ENCODE peak calls at places on chromosomes 2 and 18, in eight cellular contexts. J is osteoblast; F is AG04450; Z is activated CD4-positive, alpha-beta T cell treated with anti-CD3 and anti-CD28 coated beads for 24 hours; A is GM10248; T is body of pancreas; M is adrenal gland; U is fibroblast of villous mesenchyme. C is an unnamed sample.

GRCh38 chr18:36376361-36376760 is 78.8 kb downstream of the FHOD3 start:
- DNase-seq in U (no peak), F (no peak), A (no peak), T (no peak), Z (no peak), J (peak), M (peak), C (no peak)

GRCh38 chr2:86251840-86252266 is 52.6 kb downstream of the MRPL35 start:
- DNase-seq in M (peak), Z (no peak), A (no peak), T (peak), U (no peak), J (no peak), F (no peak), C (no peak)

GRCh38 chr2:60212174-60212945 is 341.1 kb downstream of the BCL11A start:
- DNase-seq in A (no peak), J (no peak), T (no peak), Z (no peak), F (no peak), U (no peak), M (no peak), C (no peak)

GRCh38 chr2:67917332-67918054 is 145.3 kb downstream of the C1D start:
- DNase-seq in U (peak), M (no peak), T (no peak), Z (no peak), A (no peak), F (peak), J (peak), C (no peak)

GRCh38 chr2:72129676-72130340 is 17.9 kb downstream of the CYP26B1 start:
- DNase-seq in T (peak), A (no peak), Z (no peak), U (no peak), F (no peak), M (no peak), J (peak), C (no peak)

GRCh38 chr2:141498561-141498960 is 632.3 kb downstream of the LRP1B start:
- DNase-seq in F (no peak), Z (no peak), T (no peak), A (no peak), U (no peak), J (no peak), M (no peak), C (no peak)

GRCh38 chr18:22170421-22171262 is 1.3 kb downstream of the GATA6 start:
- DNase-seq in U (peak), Z (no peak), T (peak), J (peak), F (peak), M (peak), A (no peak), C (peak)

GRCh38 chr2:70828115-70828514 is 7.5 kb downstream of the CD207 start:
- DNase-seq in A (no peak), T (no peak), Z (no peak), M (no peak), U (no peak), F (no peak), J (peak), C (no peak)

GRCh38 chr2:38218995-38219394 is 143.0 kb upstream of the CYP1B1 start:
- DNase-seq in T (no peak), F (no peak), M (no peak), Z (no peak), U (no peak), J (no peak), A (no peak), C (no peak)

GRCh38 chr2:217947341-217948316 is 55.2 kb downstream of the TNS1 start:
- DNase-seq in Z (no peak), F (no peak), M (no peak), J (peak), T (no peak), U (no peak), A (no peak), C (no peak)

GRCh38 chr2:127007652-127008051 is 99.3 kb downstream of the BIN1 start:
- DNase-seq in T (no peak), J (peak), F (peak), M (no peak), A (no peak), Z (no peak), U (peak), C (no peak)

GRCh38 chr2:153823880-153824279 is 47.8 kb upstream of the GALNT13 start:
- DNase-seq in U (peak), Z (no peak), T (no peak), M (no peak), A (no peak), J (no peak), F (no peak), C (no peak)

GRCh38 chr2:8324164-8324848 is 357.6 kb upstream of the ID2 start:
- DNase-seq in M (no peak), J (no peak), A (no peak), Z (no peak), F (peak), U (no peak), T (no peak), C (no peak)

GRCh38 chr2:184394642-184395041 is 203.7 kb upstream of the ZNF804A start:
- DNase-seq in F (no peak), M (no peak), T (no peak), J (no peak), U (no peak), A (no peak), Z (no peak), C (no peak)

GRCh38 chr2:229519655-229520054 is 194.7 kb downstream of the DNER start:
- DNase-seq in J (no peak), T (no peak), M (no peak), A (no peak), U (no peak), Z (no peak), F (no peak), C (peak)

GRCh38 chr2:139550341-139550740 is 770.2 kb upstream of the NXPH2 start:
- DNase-seq in T (no peak), M (no peak), U (no peak), F (no peak), Z (no peak), J (no peak), A (no peak), C (no peak)

GRCh38 chr2:218567797-218568189 is 358 bp downstream of the USP37 start:
- DNase-seq in J (no peak), U (no peak), F (no peak), Z (no peak), M (no peak), T (no peak), A (no peak), C (no peak)

GRCh38 chr2:228681426-228681825 is 499.9 kb upstream of the SPHKAP start:
- DNase-seq in J (no peak), A (no peak), T (peak), U (peak), Z (no peak), M (peak), F (no peak), C (no peak)

GRCh38 chr18:48750485-48751175 is 200.1 kb downstream of the SMAD7 start:
- DNase-seq in U (no peak), A (no peak), M (no peak), T (no peak), F (no peak), J (peak), Z (no peak), C (no peak)

GRCh38 chr2:64699712-64700111 is 46.0 kb upstream of the SERTAD2 start:
- DNase-seq in J (no peak), T (no peak), M (no peak), Z (no peak), U (no peak), F (no peak), A (no peak), C (no peak)

GRCh38 chr2:181985632-181986205 is at the start of gene PPP1R1C:
- DNase-seq in A (no peak), F (no peak), J (no peak), Z (no peak), M (no peak), U (no peak), T (no peak), C (peak)

GRCh38 chr2:180222642-180223041 is 215.5 kb upstream of the CWC22 start:
- DNase-seq in J (peak), M (no peak), T (peak), A (no peak), F (peak), U (peak), Z (no peak), C (no peak)

GRCh38 chr2:71482055-71482454 is 28.7 kb downstream of the DYSF start:
- DNase-seq in T (no peak), J (no peak), Z (no peak), M (no peak), A (no peak), F (no peak), U (no peak), C (no peak)

GRCh38 chr2:9844581-9844980 is 1.3 kb downstream of the TAF1B start:
- DNase-seq in F (no peak), U (peak), Z (no peak), J (peak), T (no peak), M (no peak), A (peak), C (no peak)

GRCh38 chr2:231900486-231900942 is 25.7 kb downstream of the NPPC start:
- DNase-seq in M (peak), J (peak), Z (peak), A (peak), T (peak), F (peak), U (peak), C (peak)

GRCh38 chr2:136434251-136434715 is 316.3 kb upstream of the CXCR4 start:
- DNase-seq in Z (no peak), T (no peak), M (peak), A (no peak), U (no peak), J (no peak), F (no peak), C (no peak)

GRCh38 chr18:58606236-58606635 is 22.7 kb downstream of the ALPK2 start:
- DNase-seq in J (no peak), T (no peak), A (no peak), M (no peak), Z (no peak), U (no peak), F (no peak), C (no peak)

GRCh38 chr2:191115391-191115790 is 35.4 kb downstream of the STAT4 start:
- DNase-seq in U (no peak), J (no peak), A (no peak), F (no peak), Z (peak), T (peak), M (no peak), C (no peak)

GRCh38 chr2:217756375-217757107 is 246.3 kb downstream of the TNS1 start:
- DNase-seq in A (peak), U (peak), J (peak), M (peak), F (no peak), T (peak), Z (peak), C (peak)

GRCh38 chr18:21740724-21741510 is at the start of gene MIB1:
- DNase-seq in A (peak), M (peak), Z (no peak), F (peak), T (peak), J (peak), U (no peak), C (peak)

GRCh38 chr2:240506406-240507059 is 51.3 kb downstream of the ANKMY1 start:
- DNase-seq in Z (no peak), T (no peak), A (no peak), U (no peak), F (no peak), M (no peak), J (peak), C (no peak)

GRCh38 chr2:43059183-43059897 is 167.1 kb downstream of the ZFP36L2 start:
- DNase-seq in Z (peak), F (peak), U (peak), J (peak), M (peak), A (no peak), T (peak), C (no peak)

C was measured in retina.